ENCODE peak calls at places on chromosomes 11 and 22, in six cellular contexts. One of them, this sample, is unnamed.

GRCh38 chr11:13661074-13661623 is 7.3 kb upstream of the FAR1 start:
- DNase-seq in lung: no peak
- DNase-seq in GM06990: no peak
- DNase-seq in right lobe of liver: no peak
- DNase-seq in GM12865: no peak
- DNase-seq in foreskin fibroblast: no peak
- DNase-seq in this sample: no peak

GRCh38 chr22:27207907-27208306 is 550.5 kb downstream of the MIAT start:
- DNase-seq in lung: no peak
- DNase-seq in GM06990: no peak
- DNase-seq in right lobe of liver: no peak
- DNase-seq in GM12865: no peak
- DNase-seq in foreskin fibroblast: no peak
- DNase-seq in this sample: no peak

GRCh38 chr11:131665344-131665968 is 295.0 kb downstream of the NTM start:
- DNase-seq in lung: no peak
- DNase-seq in GM06990: no peak
- DNase-seq in right lobe of liver: no peak
- DNase-seq in GM12865: no peak
- DNase-seq in foreskin fibroblast: no peak
- DNase-seq in this sample: no peak

GRCh38 chr11:115408036-115408911 is 95.9 kb downstream of the CADM1 start:
- DNase-seq in lung: no peak
- DNase-seq in GM06990: no peak
- DNase-seq in right lobe of liver: no peak
- DNase-seq in GM12865: no peak
- DNase-seq in foreskin fibroblast: no peak
- DNase-seq in this sample: no peak

GRCh38 chr11:12675951-12676711 is 1.9 kb downstream of the TEAD1 start:
- DNase-seq in lung: no peak
- DNase-seq in GM06990: no peak
- DNase-seq in right lobe of liver: no peak
- DNase-seq in GM12865: peak
- DNase-seq in foreskin fibroblast: no peak
- DNase-seq in this sample: no peak

GRCh38 chr11:62648185-62648966 is 2.0 kb upstream of the GANAB start:
- DNase-seq in lung: no peak
- DNase-seq in GM06990: no peak
- DNase-seq in right lobe of liver: no peak
- DNase-seq in GM12865: no peak
- DNase-seq in foreskin fibroblast: no peak
- DNase-seq in this sample: no peak

GRCh38 chr11:121237686-121238658 is 54.6 kb upstream of the SC5D start:
- DNase-seq in lung: no peak
- DNase-seq in GM06990: peak
- DNase-seq in right lobe of liver: no peak
- DNase-seq in GM12865: peak
- DNase-seq in foreskin fibroblast: no peak
- DNase-seq in this sample: no peak

GRCh38 chr11:133951484-133952198 is 5.1 kb downstream of the IGSF9B start:
- DNase-seq in lung: no peak
- DNase-seq in GM06990: no peak
- DNase-seq in right lobe of liver: no peak
- DNase-seq in GM12865: no peak
- DNase-seq in foreskin fibroblast: peak
- DNase-seq in this sample: no peak

GRCh38 chr22:42912049-42912448 is 55.0 kb upstream of the ARFGAP3 start:
- DNase-seq in lung: no peak
- DNase-seq in GM06990: no peak
- DNase-seq in right lobe of liver: peak
- DNase-seq in GM12865: no peak
- DNase-seq in foreskin fibroblast: no peak
- DNase-seq in this sample: no peak

GRCh38 chr22:49724030-49724892 is 103.4 kb downstream of the BRD1 start:
- DNase-seq in lung: no peak
- DNase-seq in GM06990: no peak
- DNase-seq in right lobe of liver: no peak
- DNase-seq in GM12865: no peak
- DNase-seq in foreskin fibroblast: no peak
- DNase-seq in this sample: no peak

DNA sequence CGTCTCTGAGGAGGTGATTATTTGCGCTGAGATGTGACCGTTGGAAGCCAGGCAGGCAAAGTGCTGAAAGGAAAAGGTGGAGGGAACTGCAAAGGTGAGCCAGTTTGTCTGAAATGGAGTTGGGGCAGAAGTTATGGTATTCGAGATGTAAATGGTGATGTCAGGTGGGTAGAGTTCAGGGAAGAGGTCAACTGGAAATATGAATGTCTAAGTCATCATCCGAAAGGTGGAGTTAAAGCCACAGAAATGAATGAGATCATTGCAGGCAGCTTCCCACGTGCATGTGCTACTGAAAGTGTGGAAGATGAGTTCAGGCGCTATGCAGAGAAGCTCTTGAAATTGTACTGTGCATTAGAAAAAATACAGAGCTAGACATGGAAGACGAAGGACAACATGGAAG is 2.2 kb upstream of the BPIFC start:
- DNase-seq in lung: no peak
- DNase-seq in GM06990: no peak
- DNase-seq in right lobe of liver: no peak
- DNase-seq in GM12865: no peak
- DNase-seq in foreskin fibroblast: no peak
- DNase-seq in this sample: no peak
- TF ChIP-seq CTCF in lung: no peak
- TF ChIP-seq CTCF in GM06990: no peak
- TF ChIP-seq CTCF in right lobe of liver: no peak
- TF ChIP-seq CTCF in GM12865: no peak
- TF ChIP-seq CTCF in foreskin fibroblast: no peak
- TF ChIP-seq CTCF in this sample: no peak

GRCh38 chr11:65542738-65543390 is 15.3 kb downstream of the LTBP3 start:
- DNase-seq in lung: no peak
- DNase-seq in GM06990: no peak
- DNase-seq in right lobe of liver: no peak
- DNase-seq in GM12865: no peak
- DNase-seq in foreskin fibroblast: no peak
- DNase-seq in this sample: no peak

GRCh38 chr11:65549088-65549487 is 9.1 kb downstream of the LTBP3 start:
- DNase-seq in lung: no peak
- DNase-seq in GM06990: no peak
- DNase-seq in right lobe of liver: no peak
- DNase-seq in GM12865: no peak
- DNase-seq in foreskin fibroblast: no peak
- DNase-seq in this sample: no peak

GRCh38 chr11:65547446-65548125 is 10.6 kb downstream of the LTBP3 start:
- DNase-seq in lung: no peak
- DNase-seq in GM06990: no peak
- DNase-seq in right lobe of liver: no peak
- DNase-seq in GM12865: no peak
- DNase-seq in foreskin fibroblast: no peak
- DNase-seq in this sample: no peak

GRCh38 chr11:65545853-65546216 is 12.3 kb downstream of the LTBP3 start:
- DNase-seq in lung: no peak
- DNase-seq in GM06990: no peak
- DNase-seq in right lobe of liver: no peak
- DNase-seq in GM12865: no peak
- DNase-seq in foreskin fibroblast: no peak
- DNase-seq in this sample: no peak

GRCh38 chr11:65546217-65546958 is 11.8 kb downstream of the LTBP3 start:
- DNase-seq in lung: peak
- DNase-seq in GM06990: peak
- DNase-seq in right lobe of liver: peak
- DNase-seq in GM12865: peak
- DNase-seq in foreskin fibroblast: no peak
- DNase-seq in this sample: peak
- H3K4me3 ChIP-seq in lung: peak
- H3K4me3 ChIP-seq in GM06990: peak
- H3K4me3 ChIP-seq in right lobe of liver: peak
- H3K4me3 ChIP-seq in GM12865: peak
- H3K4me3 ChIP-seq in foreskin fibroblast: no peak
- H3K4me3 ChIP-seq in this sample: peak

DNA sequence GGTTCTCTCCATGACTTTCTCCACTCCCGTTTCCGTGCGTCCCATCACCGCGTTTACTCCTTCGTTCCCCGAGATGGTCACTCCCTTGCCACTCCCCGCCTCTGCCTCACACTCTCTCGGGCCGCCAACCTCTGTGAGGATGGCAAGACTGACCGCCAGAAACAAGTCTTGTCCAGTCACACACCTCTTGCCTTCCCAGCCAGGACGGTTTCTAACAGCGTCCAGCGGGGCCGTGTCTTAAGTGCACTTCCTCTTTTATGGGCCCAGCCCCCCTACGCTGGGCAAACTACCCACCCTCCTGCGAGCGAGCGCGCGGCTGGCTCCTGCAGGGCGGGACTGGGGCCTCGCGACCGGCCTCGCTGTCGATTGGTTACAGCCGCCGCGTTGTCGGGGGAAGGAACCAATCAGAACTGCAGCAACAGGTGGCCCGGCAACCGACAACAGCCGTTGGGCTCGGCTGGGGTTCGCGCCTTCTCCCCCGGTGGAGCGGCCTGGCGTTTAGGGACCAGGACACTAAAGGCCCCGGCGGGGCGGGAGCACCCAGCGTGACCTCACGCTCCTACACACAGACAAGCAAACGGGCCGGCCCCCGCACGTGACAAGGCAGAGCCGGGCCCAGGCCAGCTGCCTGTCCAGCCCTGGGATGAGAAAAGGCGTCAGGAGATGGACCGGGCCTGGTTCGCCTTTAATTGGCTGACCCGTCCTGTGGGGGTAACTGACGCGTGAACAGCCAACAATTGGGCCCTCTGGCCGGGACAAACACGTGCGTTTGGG is 534 bp upstream of the UCP2 start:
- DNase-seq in lung: peak
- DNase-seq in GM06990: peak
- DNase-seq in right lobe of liver: peak
- DNase-seq in GM12865: peak
- DNase-seq in foreskin fibroblast: peak
- DNase-seq in this sample: peak
- TF ChIP-seq CTCF in lung: no peak
- TF ChIP-seq CTCF in GM06990: no peak
- TF ChIP-seq CTCF in right lobe of liver: no peak
- TF ChIP-seq CTCF in GM12865: no peak
- TF ChIP-seq CTCF in foreskin fibroblast: no peak
- TF ChIP-seq CTCF in this sample: no peak

GRCh38 chr22:23698094-23698493 is 7.3 kb downstream of the RGL4 start:
- DNase-seq in lung: no peak
- DNase-seq in GM06990: no peak
- DNase-seq in right lobe of liver: no peak
- DNase-seq in GM12865: no peak
- DNase-seq in foreskin fibroblast: no peak
- DNase-seq in this sample: no peak

GRCh38 chr22:23695748-23696325 is 5.0 kb downstream of the RGL4 start:
- DNase-seq in lung: no peak
- DNase-seq in GM06990: no peak
- DNase-seq in right lobe of liver: no peak
- DNase-seq in GM12865: no peak
- DNase-seq in foreskin fibroblast: no peak
- DNase-seq in this sample: no peak

GRCh38 chr22:23697031-23697970 is 6.5 kb downstream of the RGL4 start:
- DNase-seq in lung: no peak
- DNase-seq in GM06990: no peak
- DNase-seq in right lobe of liver: no peak
- DNase-seq in GM12865: no peak
- DNase-seq in foreskin fibroblast: no peak
- DNase-seq in this sample: no peak

GRCh38 chr22:23695141-23695540 is 4.3 kb downstream of the RGL4 start:
- DNase-seq in lung: no peak
- DNase-seq in GM06990: no peak
- DNase-seq in right lobe of liver: no peak
- DNase-seq in GM12865: no peak
- DNase-seq in foreskin fibroblast: no peak
- DNase-seq in this sample: no peak

GRCh38 chr22:23696326-23696851 is 5.6 kb downstream of the RGL4 start:
- DNase-seq in lung: no peak
- DNase-seq in GM06990: peak
- DNase-seq in right lobe of liver: no peak
- DNase-seq in GM12865: peak
- DNase-seq in foreskin fibroblast: no peak
- DNase-seq in this sample: peak
- H3K4me3 ChIP-seq in lung: no peak
- H3K4me3 ChIP-seq in GM06990: no peak
- H3K4me3 ChIP-seq in right lobe of liver: no peak
- H3K4me3 ChIP-seq in GM12865: peak
- H3K4me3 ChIP-seq in foreskin fibroblast: no peak
- H3K4me3 ChIP-seq in this sample: no peak

GRCh38 chr11:41437006-41437405 is 22.4 kb downstream of the LRRC4C start:
- DNase-seq in lung: no peak
- DNase-seq in GM06990: no peak
- DNase-seq in right lobe of liver: no peak
- DNase-seq in GM12865: no peak
- DNase-seq in foreskin fibroblast: no peak
- DNase-seq in this sample: no peak

GRCh38 chr11:41431784-41432183 is 27.7 kb downstream of the LRRC4C start:
- DNase-seq in lung: no peak
- DNase-seq in GM06990: no peak
- DNase-seq in right lobe of liver: no peak
- DNase-seq in GM12865: peak
- DNase-seq in foreskin fibroblast: no peak
- DNase-seq in this sample: no peak
- TF ChIP-seq CTCF in lung: no peak
- TF ChIP-seq CTCF in GM06990: peak
- TF ChIP-seq CTCF in right lobe of liver: peak
- TF ChIP-seq CTCF in GM12865: peak
- TF ChIP-seq CTCF in foreskin fibroblast: no peak
- TF ChIP-seq CTCF in this sample: peak

GRCh38 chr11:128484172-128484571 is 103.2 kb downstream of the ETS1 start:
- DNase-seq in lung: no peak
- DNase-seq in GM06990: no peak
- DNase-seq in right lobe of liver: no peak
- DNase-seq in GM12865: no peak
- DNase-seq in foreskin fibroblast: no peak
- DNase-seq in this sample: no peak

GRCh38 chr11:128482092-128482491 is 105.3 kb downstream of the ETS1 start:
- DNase-seq in lung: no peak
- DNase-seq in GM06990: no peak
- DNase-seq in right lobe of liver: no peak
- DNase-seq in GM12865: no peak
- DNase-seq in foreskin fibroblast: no peak
- DNase-seq in this sample: no peak

GRCh38 chr11:128481135-128481534 is 106.2 kb downstream of the ETS1 start:
- DNase-seq in lung: no peak
- DNase-seq in GM06990: no peak
- DNase-seq in right lobe of liver: no peak
- DNase-seq in GM12865: no peak
- DNase-seq in foreskin fibroblast: peak
- DNase-seq in this sample: no peak

GRCh38 chr11:128483211-128483788 is 104.1 kb downstream of the ETS1 start:
- DNase-seq in lung: no peak
- DNase-seq in GM06990: no peak
- DNase-seq in right lobe of liver: no peak
- DNase-seq in GM12865: peak
- DNase-seq in foreskin fibroblast: no peak
- DNase-seq in this sample: peak

GRCh38 chr11:128482512-128483191 is 104.7 kb downstream of the ETS1 start:
- DNase-seq in lung: no peak
- DNase-seq in GM06990: no peak
- DNase-seq in right lobe of liver: no peak
- DNase-seq in GM12865: peak
- DNase-seq in foreskin fibroblast: no peak
- DNase-seq in this sample: no peak
- H3K4me3 ChIP-seq in lung: no peak
- H3K4me3 ChIP-seq in GM06990: peak
- H3K4me3 ChIP-seq in right lobe of liver: no peak
- H3K4me3 ChIP-seq in GM12865: peak
- H3K4me3 ChIP-seq in foreskin fibroblast: no peak
- H3K4me3 ChIP-seq in this sample: peak

This sample was measured in GM12864.